ENCODE peak calls at places on chromosomes 6 and 20, in six cellular contexts. F is pancreas, H is neuronal stem cell, B is adipocyte, T is neural progenitor cell, U is fibroblast of lung. Z is an unnamed sample.

GRCh38 chr6:137904822-137905617 is 38.0 kb downstream of the TNFAIP3 start:
- DNase-seq in F (peak; percentile 33), H (no peak), B (no peak), T (no peak), U (no peak), Z (no peak)

GRCh38 chr20:63087872-63088680 is 81.3 kb upstream of the BHLHE23 start:
- DNase-seq in F (no peak), H (no peak), B (no peak), T (no peak), U (no peak), Z (peak; percentile 5)

GRCh38 chr20:58309607-58310290 is at the start of gene RAB22A:
- DNase-seq in F (peak; percentile 80), H (peak; percentile 82), B (peak; percentile 95), T (peak; percentile 95), U (peak; percentile 82), Z (peak; percentile 81)

GRCh38 chr20:50346372-50347347 is 156.0 kb downstream of the CEBPB start:
- DNase-seq in F (peak; percentile 58), H (no peak), B (peak; percentile 89), T (no peak), U (peak; percentile 94), Z (no peak)

GRCh38 chr20:14609328-14610221 is 272.2 kb upstream of the FLRT3 start:
- DNase-seq in F (no peak), H (no peak), B (peak; percentile 27), T (no peak), U (no peak), Z (no peak)

GRCh38 chr20:57429579-57430202 is 38.5 kb downstream of the RBM38 start:
- DNase-seq in F (no peak), H (no peak), B (no peak), T (no peak), U (no peak), Z (no peak)

GRCh38 chr6:112218563-112218962 is 35.8 kb downstream of the LAMA4 start:
- DNase-seq in F (no peak), H (no peak), B (no peak), T (no peak), U (peak; percentile 53), Z (no peak)

GRCh38 chr6:127013865-127014264 is 104.6 kb upstream of the RSPO3 start:
- DNase-seq in F (no peak), H (no peak), B (no peak), T (no peak), U (no peak), Z (no peak)

GRCh38 chr20:57326667-57327455 is 2.7 kb upstream of the SPO11 start:
- DNase-seq in F (no peak), H (no peak), B (no peak), T (peak; percentile 15), U (no peak), Z (no peak)

GRCh38 chr6:44800171-44800671 is 412.7 kb downstream of the CDC5L start:
- DNase-seq in F (peak; percentile 38), H (no peak), B (peak; percentile 65), T (peak; percentile 23), U (peak; percentile 55), Z (no peak)

GRCh38 chr20:50256577-50256976 is 65.9 kb downstream of the CEBPB start:
- DNase-seq in F (no peak), H (no peak), B (no peak), T (no peak), U (no peak), Z (no peak)

GRCh38 chr6:170129691-170130171 is 161.1 kb downstream of the DLL1 start:
- DNase-seq in F (peak; percentile 63), H (no peak), B (no peak), T (no peak), U (no peak), Z (peak; percentile 15)

GRCh38 chr6:75349262-75349984 is 64.8 kb upstream of the TMEM30A start:
- DNase-seq in F (peak; percentile 42), H (peak; percentile 68), B (peak; percentile 41), T (peak; percentile 88), U (peak; percentile 22), Z (peak; percentile 79)
- H3K4me3 ChIP-seq in F (peak overlapping the region; percentile 24), H (peak overlapping the region; percentile 46), B (peak overlapping the region; percentile 85), T (peak overlapping the region; percentile 49), U (peak overlapping the region; percentile 5), Z (peak overlapping the region; percentile 21)

GRCh38 chr6:53500095-53500494 is 44.8 kb downstream of the GCLC start:
- DNase-seq in F (no peak), H (no peak), B (no peak), T (no peak), U (no peak), Z (no peak)
- H3K4me1 ChIP-seq in F (no peaks in the 10 kb centered on the region), H (no peaks in the 10 kb centered on the region), B (peaks cover 13% of the 10 kb centered on the region), T (no peaks in the 10 kb centered on the region), U (peaks cover 8% of the 10 kb centered on the region), Z (no peaks in the 10 kb centered on the region)

GRCh38 chr20:47785900-47786762 is 850 bp upstream of the SULF2 start:
- DNase-seq in F (peak; percentile 60), H (peak; percentile 83), B (peak; percentile 94), T (peak; percentile 88), U (peak; percentile 81), Z (peak; percentile 80)

GRCh38 chr20:47785321-47785899 is at the start of gene SULF2:
- DNase-seq in F (no peak), H (peak; percentile 35), B (peak; percentile 66), T (peak; percentile 83), U (no peak), Z (peak; percentile 68)

GRCh38 chr20:47788741-47789080 is 3.4 kb upstream of the SULF2 start:
- DNase-seq in F (no peak), H (no peak), B (no peak), T (no peak), U (no peak), Z (no peak)

GRCh38 chr20:47784599-47785320 is 521 bp downstream of the SULF2 start:
- DNase-seq in F (peak; percentile 15), H (no peak), B (peak; percentile 67), T (peak; percentile 72), U (peak; percentile 28), Z (peak; percentile 58)

DNA sequence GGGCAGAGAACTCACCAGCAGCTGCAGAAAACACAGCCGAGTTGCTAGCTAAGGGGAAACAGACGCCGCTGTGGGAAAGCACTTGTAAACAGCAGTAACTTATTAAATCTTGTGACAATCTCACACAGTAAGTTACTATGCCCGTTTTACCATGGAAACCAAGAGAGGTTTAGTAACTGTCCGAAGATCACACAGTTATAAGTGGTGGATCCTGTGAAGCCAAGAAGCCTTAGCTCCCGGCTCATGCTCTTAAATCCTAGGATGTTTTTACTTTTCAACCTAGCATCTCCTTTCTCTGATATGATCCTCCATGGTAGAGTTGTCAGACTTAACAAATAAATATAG is 1.5 kb upstream of the SULF2 start:
- DNase-seq in F (no peak), H (no peak), B (no peak), T (no peak), U (no peak), Z (no peak)
- H3K4me3 ChIP-seq in F (peak overlapping the region; percentile 40), H (peak overlapping the region; percentile 80), B (peak overlapping the region; percentile 74), T (no peak overlapping the region), U (no peak overlapping the region), Z (peak overlapping the region; percentile 29)

DNA sequence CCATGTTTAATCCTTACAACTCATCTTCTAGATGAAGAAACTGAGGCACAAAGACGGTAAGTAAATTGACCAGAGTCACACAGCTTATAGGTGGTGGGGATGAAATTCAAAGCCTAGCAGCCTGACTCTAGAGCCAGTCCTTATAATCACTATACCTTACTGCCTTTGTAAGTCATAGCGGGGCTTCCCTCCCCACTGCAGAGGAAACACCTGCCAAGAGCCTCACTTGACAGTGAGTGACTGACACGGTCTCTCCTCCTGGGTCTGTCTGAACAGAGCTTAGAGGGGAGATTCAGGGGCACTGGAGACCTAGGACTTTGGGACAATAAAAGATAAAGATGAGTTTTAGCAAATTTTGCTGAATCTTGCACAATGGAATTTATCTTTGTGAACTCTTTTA is 12.8 kb downstream of the SUN5 start:
- DNase-seq in F (no peak), H (no peak), B (no peak), T (no peak), U (no peak), Z (no peak)
- H3K4me1 ChIP-seq in F (no peaks in the 10 kb centered on the region), H (no peaks in the 10 kb centered on the region), B (no peaks in the 10 kb centered on the region), T (no peaks in the 10 kb centered on the region), U (no peaks in the 10 kb centered on the region), Z (no peaks in the 10 kb centered on the region)

DNA sequence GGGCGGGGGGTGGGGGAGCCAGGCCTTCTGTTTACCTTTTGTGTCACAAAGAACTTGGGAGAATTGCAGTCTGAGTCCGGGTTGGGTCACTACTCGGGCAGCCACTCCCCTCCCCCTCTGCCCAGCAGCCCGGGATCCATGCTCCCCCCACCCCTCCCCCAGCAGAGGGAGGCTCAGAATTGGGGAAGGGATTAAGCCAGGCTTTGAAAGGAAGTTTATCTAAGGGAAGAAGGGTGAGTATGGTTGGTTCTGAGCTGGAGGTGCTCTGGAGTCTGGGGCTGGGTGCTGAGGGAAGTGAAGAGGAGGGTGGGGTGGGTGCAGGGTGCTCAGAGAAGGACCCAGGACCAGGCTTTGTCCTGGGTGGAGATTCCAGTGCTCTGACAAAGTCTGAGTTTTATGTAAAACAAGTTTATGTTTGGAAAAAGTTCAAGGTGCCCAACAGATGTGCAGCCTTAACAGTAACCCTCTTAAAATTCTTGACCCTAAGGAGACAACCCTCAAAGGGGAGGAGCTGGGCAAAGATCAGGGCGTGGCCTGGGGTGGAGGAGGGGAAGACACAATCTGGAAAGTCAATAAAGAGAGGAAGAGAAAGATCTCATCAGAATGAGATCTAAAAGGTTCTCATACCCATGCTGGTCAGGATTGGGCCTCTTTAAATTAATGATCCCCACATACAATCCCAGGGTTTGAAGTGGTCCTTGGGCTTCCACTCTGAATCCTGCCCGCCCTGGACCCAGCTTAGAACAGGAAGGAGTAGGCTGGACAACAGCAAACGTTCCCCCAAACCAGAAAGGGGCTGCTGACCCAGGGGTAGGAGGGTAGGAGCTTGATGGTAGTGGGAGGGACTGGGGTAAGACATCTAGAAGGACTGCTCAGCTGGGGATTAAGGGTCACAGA is 32.8 kb downstream of the FOXP4 start:
- DNase-seq in F (no peak), H (peak; percentile 82), B (no peak), T (peak; percentile 91), U (peak; percentile 43), Z (peak; percentile 88)
- H3K4me3 ChIP-seq in F (no peak overlapping the region), H (no peak overlapping the region), B (no peak overlapping the region), T (peak overlapping the region; percentile 30), U (no peak overlapping the region), Z (no peak overlapping the region)

Z was measured in HAP-1.